ENCODE peak calls at places on chromosomes 16 and 17, in ten cellular contexts. W is endothelial cell of umbilical vein, Y is prostate gland, O is esophagus muscularis mucosa, S is HCT116, U is stomach, E is HepG2, T is upper lobe of left lung, L is transverse colon, G is suprapubic skin. M is an unnamed sample.

GRCh38 chr17:74373838-74374606 is 6.7 kb downstream of the GPR142 start:
- DNase-seq in W (no peak), Y (no peak), O (no peak), S (no peak), U (peak), E (peak), T (no peak), L (peak), G (no peak), M (no peak)

GRCh38 chr17:80008383-80008840 is 27.3 kb downstream of the TBC1D16 start:
- DNase-seq in W (peak), Y (peak), O (no peak), S (peak), U (peak), E (peak), T (peak), L (peak), G (peak), M (peak)

GRCh38 chr16:87560428-87561199 is 41.7 kb upstream of the JPH3 start:
- DNase-seq in W (no peak), Y (no peak), O (no peak), S (peak), U (peak), E (no peak), T (peak), L (peak), G (peak), M (no peak)

GRCh38 chr17:14197582-14197981 is 39.1 kb downstream of the CDRT15 start:
- DNase-seq in W (no peak), Y (no peak), O (no peak), S (no peak), U (peak), E (no peak), T (peak), L (peak), G (no peak), M (no peak)

GRCh38 chr17:79220201-79220714 is 145.6 kb downstream of the ENGASE start:
- DNase-seq in W (no peak), Y (no peak), O (no peak), S (no peak), U (no peak), E (no peak), T (no peak), L (no peak), G (no peak), M (no peak)

GRCh38 chr17:44601574-44602372 is 44.5 kb downstream of the FZD2 start:
- DNase-seq in W (peak), Y (no peak), O (no peak), S (no peak), U (no peak), E (no peak), T (peak), L (no peak), G (no peak), M (no peak)

GRCh38 chr17:61567045-61567802 is 23.8 kb downstream of the NACA2 start:
- DNase-seq in W (no peak), Y (no peak), O (no peak), S (peak), U (no peak), E (no peak), T (no peak), L (no peak), G (no peak), M (no peak)

GRCh38 chr17:13750783-13751484 is 149.2 kb upstream of the HS3ST3A1 start:
- DNase-seq in W (no peak), Y (no peak), O (no peak), S (no peak), U (no peak), E (no peak), T (no peak), L (no peak), G (no peak), M (no peak)

GRCh38 chr17:79632432-79632735 is 21.5 kb upstream of the RBFOX3 start:
- DNase-seq in W (no peak), Y (no peak), O (peak), S (no peak), U (peak), E (no peak), T (peak), L (peak), G (peak), M (peak)

GRCh38 chr16:67454104-67454503 is 23.2 kb downstream of the HSD11B2 start:
- DNase-seq in W (no peak), Y (no peak), O (no peak), S (no peak), U (no peak), E (no peak), T (no peak), L (no peak), G (no peak), M (no peak)

GRCh38 chr16:29899516-29900101 is at the start of gene SEZ6L2:
- DNase-seq in W (peak), Y (peak), O (no peak), S (peak), U (peak), E (peak), T (peak), L (peak), G (no peak), M (no peak)

GRCh38 chr16:27112093-27112811 is 45.5 kb downstream of the C16orf82 start:
- DNase-seq in W (no peak), Y (no peak), O (no peak), S (no peak), U (no peak), E (no peak), T (no peak), L (no peak), G (no peak), M (no peak)

GRCh38 chr17:1241904-1242303 is 28.3 kb upstream of the BHLHA9 start:
- DNase-seq in W (no peak), Y (peak), O (no peak), S (no peak), U (no peak), E (no peak), T (no peak), L (no peak), G (no peak), M (no peak)

GRCh38 chr17:44972953-44973352 is 4.8 kb upstream of the C1QL1 start:
- DNase-seq in W (no peak), Y (no peak), O (no peak), S (no peak), U (no peak), E (peak), T (no peak), L (no peak), G (no peak), M (no peak)

GRCh38 chr17:14317383-14317782 is 16.5 kb downstream of the HS3ST3B1 start:
- DNase-seq in W (no peak), Y (no peak), O (no peak), S (no peak), U (no peak), E (no peak), T (no peak), L (no peak), G (no peak), M (no peak)

GRCh38 chr17:82242977-82243647 is 14.3 kb downstream of the SLC16A3 start:
- DNase-seq in W (no peak), Y (peak), O (no peak), S (no peak), U (peak), E (peak), T (peak), L (peak), G (no peak), M (peak)

GRCh38 chr16:47687694-47688093 is 226.6 kb downstream of the PHKB start:
- DNase-seq in W (no peak), Y (no peak), O (no peak), S (no peak), U (no peak), E (no peak), T (no peak), L (no peak), G (no peak), M (no peak)

GRCh38 chr17:16085066-16085699 is 85.6 kb downstream of the TTC19 start:
- DNase-seq in W (peak), Y (no peak), O (no peak), S (no peak), U (no peak), E (no peak), T (no peak), L (no peak), G (no peak), M (no peak)

GRCh38 chr17:78374631-78375274 is 3.7 kb upstream of the PGS1 start:
- DNase-seq in W (peak), Y (no peak), O (no peak), S (no peak), U (no peak), E (no peak), T (no peak), L (no peak), G (no peak), M (no peak)

GRCh38 chr17:20914658-20915057 is 128.2 kb downstream of the USP22 start:
- DNase-seq in W (peak), Y (no peak), O (no peak), S (no peak), U (no peak), E (no peak), T (no peak), L (no peak), G (no peak), M (no peak)

GRCh38 chr17:78355701-78356100 is 4.2 kb downstream of the SOCS3 start:
- DNase-seq in W (no peak), Y (no peak), O (no peak), S (no peak), U (no peak), E (no peak), T (no peak), L (no peak), G (no peak), M (no peak)

GRCh38 chr16:85613609-85614337 is 651 bp downstream of the GSE1 start:
- DNase-seq in W (no peak), Y (peak), O (no peak), S (no peak), U (peak), E (peak), T (peak), L (peak), G (peak), M (peak)

GRCh38 chr17:68053237-68054030 is 17.9 kb downstream of the KPNA2 start:
- DNase-seq in W (peak), Y (no peak), O (no peak), S (no peak), U (no peak), E (no peak), T (peak), L (no peak), G (peak), M (no peak)

GRCh38 chr16:68362314-68362913 is 51.6 kb downstream of the PRMT7 start:
- DNase-seq in W (no peak), Y (no peak), O (no peak), S (no peak), U (no peak), E (no peak), T (no peak), L (no peak), G (no peak), M (no peak)

GRCh38 chr17:51046527-51047384 is 73.9 kb downstream of the SPAG9 start:
- DNase-seq in W (peak), Y (peak), O (peak), S (no peak), U (no peak), E (peak), T (peak), L (peak), G (no peak), M (no peak)

GRCh38 chr16:20803192-20803560 is 3.1 kb downstream of the ERI2 start:
- DNase-seq in W (peak), Y (no peak), O (no peak), S (no peak), U (no peak), E (no peak), T (no peak), L (no peak), G (no peak), M (no peak)

GRCh38 chr16:48123104-48123788 is 32.5 kb downstream of the ABCC12 start:
- DNase-seq in W (peak), Y (no peak), O (no peak), S (peak), U (no peak), E (peak), T (no peak), L (no peak), G (no peak), M (no peak)

GRCh38 chr16:11783319-11784047 is 13.6 kb downstream of the ZC3H7A start:
- DNase-seq in W (peak), Y (no peak), O (no peak), S (no peak), U (no peak), E (no peak), T (no peak), L (no peak), G (no peak), M (no peak)

GRCh38 chr16:3457434-3458252 is 14.2 kb downstream of the NAA60 start:
- DNase-seq in W (peak), Y (peak), O (peak), S (peak), U (peak), E (peak), T (peak), L (peak), G (peak), M (peak)
- TF ChIP-seq POLR2A in W (peak), Y (peak), O (peak), S (peak), U (peak), E (peak), T (peak), L (peak), G (peak), M (peak)

GRCh38 chr17:58514795-58515157 is 338 bp upstream of the MTMR4 start:
- DNase-seq in W (no peak), Y (no peak), O (no peak), S (no peak), U (no peak), E (no peak), T (no peak), L (no peak), G (no peak), M (no peak)
- TF ChIP-seq POLR2AphosphoS5 in W (no peak), Y (no peak), O (no peak), S (no peak), U (no peak), E (no peak), T (no peak), L (no peak), G (no peak), M (no peak)

GRCh38 chr17:5582177-5582885 is 2.0 kb downstream of the NLRP1 start:
- DNase-seq in W (no peak), Y (no peak), O (peak), S (no peak), U (no peak), E (no peak), T (no peak), L (no peak), G (no peak), M (no peak)
- H3K4me3 ChIP-seq in W (no peak), Y (no peak), O (no peak), S (no peak), U (no peak), E (no peak), T (peak), L (no peak), G (peak), M (no peak)

GRCh38 chr17:2335726-2336214 is 487 bp downstream of the TSR1 start:
- DNase-seq in W (no peak), Y (no peak), O (no peak), S (no peak), U (no peak), E (no peak), T (no peak), L (peak), G (no peak), M (peak)

GRCh38 chr17:2336215-2337151 is at the start of gene TSR1:
- DNase-seq in W (peak), Y (peak), O (no peak), S (peak), U (peak), E (peak), T (peak), L (peak), G (peak), M (peak)

GRCh38 chr17:2337152-2337810 is at the start of gene SGSM2:
- DNase-seq in W (peak), Y (peak), O (no peak), S (no peak), U (peak), E (peak), T (peak), L (peak), G (no peak), M (peak)

DNA sequence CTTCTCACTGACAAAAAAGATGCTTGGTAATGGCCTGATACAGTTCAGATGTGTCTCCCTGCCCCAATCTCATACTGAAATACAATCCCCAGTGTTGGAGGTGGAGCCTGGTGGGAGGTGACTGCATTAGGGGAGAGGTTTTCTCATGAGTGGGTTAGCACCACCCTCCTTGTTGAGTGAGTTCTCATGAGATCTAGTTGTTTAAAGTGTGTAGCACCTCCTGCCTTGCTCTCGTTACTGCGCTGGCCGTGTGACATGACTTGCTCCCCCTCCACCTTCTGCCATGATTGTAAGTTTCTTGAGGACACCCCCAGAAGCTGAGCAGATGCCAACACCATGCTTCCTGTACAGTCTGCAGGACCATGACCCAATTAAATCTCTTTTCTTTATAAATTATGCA is 5.0 kb downstream of the TSR1 start:
- DNase-seq in W (no peak), Y (no peak), O (no peak), S (no peak), U (no peak), E (no peak), T (no peak), L (no peak), G (peak), M (no peak)
- TF ChIP-seq POLR2A in W (no peak), Y (no peak), O (no peak), S (no peak), U (no peak), E (no peak), T (no peak), L (no peak), G (no peak), M (no peak)

DNA sequence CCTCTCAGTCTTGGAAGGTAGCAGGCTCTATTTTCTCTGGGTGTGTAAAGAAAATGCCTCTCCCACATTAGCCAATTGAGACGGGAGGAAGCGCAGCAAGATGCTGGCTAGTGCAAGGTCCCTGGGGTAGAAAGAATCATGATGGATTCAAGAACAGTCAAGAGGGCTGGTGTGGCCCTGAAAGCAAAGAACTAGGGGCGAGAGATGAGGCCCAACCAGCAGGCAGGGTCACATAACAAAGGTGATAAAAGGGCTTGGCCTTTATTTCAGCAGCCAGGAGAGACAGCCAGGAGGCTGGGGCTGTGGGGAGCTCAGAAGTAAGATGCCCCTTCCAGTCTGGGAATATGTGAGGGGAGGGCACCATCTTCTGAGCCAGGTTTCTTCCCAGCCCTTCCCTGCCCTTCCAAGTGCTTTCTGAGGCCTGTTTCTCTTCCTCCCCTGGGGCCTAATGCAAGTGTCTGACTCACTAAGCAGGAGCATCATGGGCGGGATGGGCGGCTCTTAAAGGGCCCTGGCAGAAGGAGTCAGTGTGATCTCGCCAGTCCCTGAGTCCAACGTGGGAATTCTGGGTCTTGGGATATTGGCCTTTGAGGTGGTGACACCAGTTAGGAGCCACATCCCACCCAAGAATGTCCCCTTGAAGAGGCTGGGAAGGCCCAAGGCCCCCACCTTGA is 3.9 kb upstream of the NLRC5 start:
- DNase-seq in W (peak), Y (no peak), O (no peak), S (peak), U (peak), E (no peak), T (peak), L (peak), G (no peak), M (peak)
- TF ChIP-seq POLR2AphosphoS5 in W (no peak), Y (peak), O (peak), S (peak), U (no peak), E (no peak), T (peak), L (no peak), G (no peak), M (no peak)

DNA sequence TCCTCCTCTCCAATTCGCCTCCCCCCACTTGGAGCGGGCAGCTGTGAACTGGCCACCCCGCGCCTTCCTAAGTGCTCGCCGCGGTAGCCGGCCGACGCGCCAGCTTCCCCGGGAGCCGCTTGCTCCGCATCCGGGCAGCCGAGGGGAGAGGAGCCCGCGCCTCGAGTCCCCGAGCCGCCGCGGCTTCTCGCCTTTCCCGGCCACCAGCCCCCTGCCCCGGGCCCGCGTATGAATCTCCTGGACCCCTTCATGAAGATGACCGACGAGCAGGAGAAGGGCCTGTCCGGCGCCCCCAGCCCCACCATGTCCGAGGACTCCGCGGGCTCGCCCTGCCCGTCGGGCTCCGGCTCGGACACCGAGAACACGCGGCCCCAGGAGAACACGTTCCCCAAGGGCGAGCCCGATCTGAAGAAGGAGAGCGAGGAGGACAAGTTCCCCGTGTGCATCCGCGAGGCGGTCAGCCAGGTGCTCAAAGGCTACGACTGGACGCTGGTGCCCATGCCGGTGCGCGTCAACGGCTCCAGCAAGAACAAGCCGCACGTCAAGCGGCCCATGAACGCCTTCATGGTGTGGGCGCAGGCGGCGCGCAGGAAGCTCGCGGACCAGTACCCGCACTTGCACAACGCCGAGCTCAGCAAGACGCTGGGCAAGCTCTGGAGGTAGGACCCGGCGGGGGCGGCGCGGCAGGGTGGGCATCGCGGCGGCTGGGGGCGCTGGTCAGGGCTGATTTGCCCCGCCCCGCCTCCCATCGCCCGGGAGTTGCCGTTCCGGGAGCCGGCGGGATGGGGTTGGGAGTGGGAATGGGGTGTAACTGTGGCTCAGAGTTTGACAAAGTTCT is 563 bp downstream of the SOX9 start:
- DNase-seq in W (no peak), Y (no peak), O (no peak), S (no peak), U (peak), E (no peak), T (peak), L (peak), G (peak), M (no peak)
- H3K4me3 ChIP-seq in W (no peak), Y (peak), O (peak), S (peak), U (peak), E (peak), T (peak), L (peak), G (peak), M (peak)

GRCh38 chr16:1469693-1470201 is 5.1 kb downstream of the CLCN7 start:
- DNase-seq in W (no peak), Y (no peak), O (no peak), S (no peak), U (no peak), E (no peak), T (peak), L (no peak), G (no peak), M (no peak)
- TF ChIP-seq POLR2A in W (no peak), Y (no peak), O (no peak), S (no peak), U (no peak), E (no peak), T (no peak), L (no peak), G (no peak), M (no peak)

GRCh38 chr16:70430667-70431536 is 8.0 kb downstream of the ST3GAL2 start:
- DNase-seq in W (no peak), Y (no peak), O (no peak), S (no peak), U (no peak), E (peak), T (peak), L (peak), G (no peak), M (peak)
- TF ChIP-seq POLR2AphosphoS5 in W (no peak), Y (no peak), O (no peak), S (no peak), U (no peak), E (peak), T (no peak), L (no peak), G (no peak), M (peak)